ENCODE peak calls at places on chromosomes 7 and 10, in eight cellular contexts. D is type B pancreatic cell, Y is endothelial cell, N is A549, W is tibial nerve, G is neural progenitor cell, K is adrenal gland, P is breast epithelium. V is an unnamed sample.

GRCh38 chr7:127382301-127383085 is 10.0 kb downstream of the ZNF800 start:
- DNase-seq in N (no peak), P (no peak), Y (no peak), G (no peak), W (no peak), D (no peak), K (no peak), V (no peak)

GRCh38 chr10:132516771-132517725 is 20.5 kb upstream of the INPP5A start:
- DNase-seq in K (peak), Y (peak), N (peak), P (peak), G (peak), W (peak), D (no peak), V (peak)

GRCh38 chr7:104386943-104387342 is 58.5 kb downstream of the LHFPL3 start:
- DNase-seq in K (no peak), Y (no peak), N (no peak), G (no peak), P (no peak), W (no peak), D (no peak), V (no peak)

GRCh38 chr7:38781991-38782390 is 127.0 kb downstream of the VPS41 start:
- DNase-seq in P (no peak), Y (no peak), G (peak), N (no peak), K (no peak), W (no peak), D (no peak), V (no peak)

GRCh38 chr7:102433319-102434038 is at the start of gene ORAI2:
- DNase-seq in N (peak), P (peak), Y (peak), K (peak), W (peak), D (peak), G (peak), V (peak)

GRCh38 chr10:117391436-117392205 is 16.4 kb upstream of the PDZD8 start:
- DNase-seq in G (no peak), D (no peak), W (no peak), P (no peak), K (peak), Y (peak), N (no peak), V (no peak)

GRCh38 chr10:122984708-122985107 is 4.5 kb downstream of the PSTK start:
- DNase-seq in N (no peak), D (no peak), G (no peak), W (no peak), K (no peak), Y (no peak), P (no peak), V (no peak)

GRCh38 chr7:98034044-98035035 is 44.3 kb upstream of the OCM2 start:
- DNase-seq in Y (no peak), G (no peak), N (no peak), W (no peak), P (no peak), K (peak), D (no peak), V (no peak)

GRCh38 chr7:151244156-151244870 is 4.2 kb downstream of the SMARCD3 start:
- DNase-seq in P (no peak), D (no peak), G (peak), N (peak), Y (peak), W (no peak), K (peak), V (peak)

GRCh38 chr10:48299066-48299465 is 7.4 kb upstream of the MAPK8 start:
- DNase-seq in G (no peak), K (no peak), W (no peak), Y (no peak), D (no peak), P (no peak), N (no peak), V (no peak)

GRCh38 chr7:35613150-35613549 is 81.8 kb downstream of the HERPUD2 start:
- DNase-seq in Y (no peak), K (no peak), P (no peak), G (no peak), D (no peak), W (no peak), N (no peak), V (no peak)

GRCh38 chr7:5525271-5526189 is 101.9 kb upstream of the TNRC18 start:
- DNase-seq in G (peak), Y (no peak), W (no peak), D (no peak), P (no peak), N (peak), K (no peak), V (no peak)

GRCh38 chr10:43211030-43211429 is 55.8 kb downstream of the RASGEF1A start:
- DNase-seq in Y (no peak), N (no peak), G (no peak), P (peak), W (no peak), D (no peak), K (no peak), V (no peak)

GRCh38 chr10:86376852-86377796 is 10.5 kb upstream of the GRID1 start:
- DNase-seq in W (peak), G (peak), N (peak), P (peak), D (peak), K (peak), Y (peak), V (no peak)

GRCh38 chr7:78587443-78588044 is 789.0 kb downstream of the PHTF2 start:
- DNase-seq in W (no peak), D (no peak), P (no peak), G (peak), K (no peak), Y (no peak), N (peak), V (no peak)

GRCh38 chr7:122919643-122920181 is 33.5 kb upstream of the CADPS2 start:
- DNase-seq in P (no peak), G (no peak), N (no peak), W (no peak), D (no peak), Y (no peak), K (no peak), V (no peak)

GRCh38 chr10:33137356-33138007 is 179.5 kb upstream of the ITGB1 start:
- DNase-seq in N (no peak), K (no peak), W (no peak), G (no peak), D (no peak), P (no peak), Y (no peak), V (no peak)

GRCh38 chr7:2659556-2660358 is 28.0 kb downstream of the TTYH3 start:
- DNase-seq in G (no peak), Y (no peak), K (no peak), W (no peak), D (no peak), P (no peak), N (no peak), V (no peak)

GRCh38 chr7:2662273-2663120 is 25.5 kb upstream of the AMZ1 start:
- DNase-seq in G (no peak), N (no peak), D (no peak), P (no peak), W (no peak), Y (no peak), K (peak), V (no peak)

GRCh38 chr7:2660359-2661095 is 27.5 kb upstream of the AMZ1 start:
- DNase-seq in G (peak), K (no peak), D (no peak), N (no peak), Y (no peak), P (no peak), W (no peak), V (no peak)

GRCh38 chr7:2661602-2662272 is 26.3 kb upstream of the AMZ1 start:
- DNase-seq in Y (no peak), K (no peak), P (no peak), D (no peak), G (no peak), W (no peak), N (no peak), V (no peak)

GRCh38 chr7:2661096-2661449 is 26.9 kb upstream of the AMZ1 start:
- DNase-seq in G (no peak), P (no peak), D (no peak), W (no peak), N (no peak), Y (no peak), K (no peak), V (no peak)
- TF ChIP-seq CTCF in G (no peak), P (no peak), D (peak), W (no peak), N (no peak), Y (no peak), K (no peak), V (no peak)

GRCh38 chr7:134019251-134019650 is 107.9 kb upstream of the LRGUK start:
- DNase-seq in D (no peak), K (no peak), P (no peak), G (no peak), W (no peak), Y (no peak), N (no peak), V (no peak)

GRCh38 chr7:134014935-134015334 is 112.2 kb upstream of the LRGUK start:
- DNase-seq in G (no peak), D (no peak), W (no peak), N (no peak), Y (no peak), K (no peak), P (no peak), V (no peak)

GRCh38 chr7:134016223-134016941 is 110.8 kb upstream of the LRGUK start:
- DNase-seq in N (peak), Y (peak), P (no peak), G (peak), D (no peak), W (no peak), K (peak), V (peak)

GRCh38 chr7:134018321-134018720 is 108.8 kb upstream of the LRGUK start:
- DNase-seq in P (no peak), Y (no peak), K (no peak), G (no peak), N (no peak), W (no peak), D (no peak), V (no peak)

GRCh38 chr7:134016942-134017303 is 110.2 kb upstream of the LRGUK start:
- DNase-seq in W (no peak), N (no peak), K (no peak), D (no peak), G (no peak), P (no peak), Y (no peak), V (no peak)
- TF ChIP-seq CTCF in W (no peak), N (peak), K (no peak), D (peak), G (no peak), P (no peak), Y (no peak), V (no peak)

GRCh38 chr7:129611246-129612111 is at the start of gene NRF1:
- DNase-seq in K (peak), D (peak), G (peak), Y (peak), P (peak), N (peak), W (peak), V (peak)

GRCh38 chr7:129613016-129613337 is 1.5 kb downstream of the NRF1 start:
- DNase-seq in N (no peak), K (no peak), P (no peak), Y (no peak), D (no peak), G (no peak), W (no peak), V (no peak)

GRCh38 chr7:129610709-129611245 is 743 bp upstream of the NRF1 start:
- DNase-seq in Y (no peak), W (no peak), P (no peak), G (peak), K (no peak), N (no peak), D (no peak), V (no peak)

GRCh38 chr7:129615018-129615417 is 3.5 kb downstream of the NRF1 start:
- DNase-seq in P (no peak), W (no peak), G (no peak), N (no peak), Y (no peak), K (no peak), D (no peak), V (no peak)

GRCh38 chr7:129612112-129613015 is 844 bp downstream of the NRF1 start:
- DNase-seq in W (peak), Y (peak), P (peak), D (no peak), K (peak), G (peak), N (peak), V (peak)
- TF ChIP-seq CTCF in W (peak), Y (no peak), P (no peak), D (peak), K (peak), G (peak), N (peak), V (peak)

GRCh38 chr10:124242791-124243190 is 149.4 kb upstream of the CHST15 start:
- DNase-seq in K (no peak), G (no peak), D (no peak), N (no peak), W (no peak), P (no peak), Y (no peak), V (no peak)

GRCh38 chr10:124240721-124241350 is 147.4 kb upstream of the CHST15 start:
- DNase-seq in Y (no peak), G (peak), N (no peak), D (no peak), W (no peak), K (no peak), P (no peak), V (no peak)

GRCh38 chr10:124244256-124244877 is 151.0 kb upstream of the CHST15 start:
- DNase-seq in W (no peak), N (no peak), K (no peak), Y (no peak), D (no peak), G (no peak), P (no peak), V (no peak)

GRCh38 chr10:124243702-124244121 is 150.3 kb upstream of the CHST15 start:
- DNase-seq in W (no peak), N (no peak), P (no peak), K (no peak), D (no peak), G (no peak), Y (no peak), V (no peak)

GRCh38 chr10:124242365-124242764 is 149.0 kb upstream of the CHST15 start:
- DNase-seq in G (no peak), Y (no peak), K (no peak), P (no peak), W (no peak), N (no peak), D (no peak), V (no peak)
- TF ChIP-seq CTCF in G (no peak), Y (no peak), K (no peak), P (no peak), W (no peak), N (no peak), D (no peak), V (no peak)

GRCh38 chr10:13991353-13991752 is 339.4 kb downstream of the FRMD4A start:
- DNase-seq in K (no peak), G (peak), D (no peak), Y (peak), P (no peak), N (no peak), W (no peak), V (no peak)
- TF ChIP-seq CTCF in K (no peak), G (peak), D (no peak), Y (no peak), P (no peak), N (no peak), W (no peak), V (no peak)

GRCh38 chr10:210297-210696 is 75.0 kb downstream of the ZMYND11 start:
- DNase-seq in K (no peak), W (no peak), D (no peak), Y (no peak), N (no peak), G (no peak), P (no peak), V (no peak)

GRCh38 chr10:208616-209015 is 73.4 kb downstream of the ZMYND11 start:
- DNase-seq in Y (no peak), N (no peak), W (no peak), G (no peak), K (no peak), P (no peak), D (no peak), V (no peak)

GRCh38 chr10:209357-209756 is 74.1 kb downstream of the ZMYND11 start:
- DNase-seq in D (no peak), G (no peak), W (no peak), P (no peak), Y (no peak), K (no peak), N (peak), V (no peak)
- TF ChIP-seq CTCF in D (peak), G (peak), W (no peak), P (no peak), Y (no peak), K (no peak), N (peak), V (peak)

GRCh38 chr7:149681274-149681673 is 92.1 kb downstream of the ZNF467 start:
- DNase-seq in P (no peak), Y (no peak), K (no peak), W (no peak), G (no peak), D (no peak), N (no peak), V (no peak)

GRCh38 chr7:149682038-149682437 is 91.3 kb downstream of the ZNF467 start:
- DNase-seq in D (no peak), N (no peak), K (no peak), W (no peak), P (no peak), Y (no peak), G (no peak), V (no peak)

GRCh38 chr7:149683898-149684297 is 89.5 kb downstream of the ZNF467 start:
- DNase-seq in Y (no peak), W (no peak), K (no peak), G (no peak), D (no peak), N (no peak), P (no peak), V (no peak)

GRCh38 chr7:149683191-149683590 is 90.2 kb downstream of the ZNF467 start:
- DNase-seq in G (no peak), Y (no peak), N (no peak), P (no peak), K (no peak), W (no peak), D (no peak), V (no peak)

DNA sequence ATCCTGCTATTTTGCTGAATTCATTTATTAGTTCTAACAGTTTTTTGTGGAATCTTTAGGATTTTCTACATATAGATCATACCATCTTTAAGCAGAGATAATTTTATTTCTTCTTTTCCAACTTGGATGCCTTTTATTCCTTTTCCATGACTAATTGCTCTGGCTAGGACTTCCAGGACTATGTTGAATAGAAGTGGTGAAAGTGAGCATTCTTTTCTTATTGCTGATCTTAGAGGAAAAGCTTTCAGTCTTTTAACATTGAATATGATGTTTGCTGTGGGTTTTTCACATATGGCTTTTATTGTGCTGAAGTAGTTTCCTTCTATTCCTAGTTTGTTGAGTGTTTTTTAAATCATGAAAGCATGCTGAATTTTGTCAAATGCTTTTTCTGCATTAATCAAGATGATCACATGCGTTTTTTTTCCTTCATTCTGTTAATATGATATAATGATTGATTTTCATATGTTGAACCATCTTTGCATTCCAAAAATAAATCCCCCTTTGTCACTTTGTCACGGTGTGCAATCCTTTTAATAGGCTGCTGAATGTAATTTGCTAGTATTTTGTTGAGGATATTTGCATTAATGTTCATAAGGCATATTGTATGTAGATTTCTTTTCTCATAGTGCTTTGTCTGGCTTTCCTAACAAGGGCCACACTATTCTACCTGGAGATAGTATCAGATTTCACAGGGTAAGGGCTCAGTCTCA is 92.9 kb downstream of the ZNF467 start:
- DNase-seq in K (no peak), W (no peak), N (no peak), D (no peak), P (no peak), G (no peak), Y (no peak), V (no peak)
- TF ChIP-seq CTCF in K (no peak), W (no peak), N (no peak), D (no peak), P (no peak), G (no peak), Y (no peak), V (no peak)